ENCODE peak calls at places on chromosomes 12 and 14, in four cellular contexts. E is A549; H is ovary; J is CD4-positive, alpha-beta T cell. A is an unnamed sample.

GRCh38 chr12:51823875-51824565 is 24.5 kb downstream of the FIGNL2 start:
- DNase-seq in J (no peak), E (peak), H (no peak), A (peak)

GRCh38 chr14:104001003-104001402 is 58.7 kb upstream of the RD3L start:
- DNase-seq in E (no peak), H (no peak), J (no peak), A (no peak)

GRCh38 chr12:39638840-39639239 is 19.2 kb upstream of the ABCD2 start:
- DNase-seq in J (no peak), H (no peak), E (no peak), A (no peak)

GRCh38 chr14:20486700-20487401 is 17.6 kb downstream of the PNP start:
- DNase-seq in J (no peak), E (no peak), H (no peak), A (no peak)

GRCh38 chr12:120783197-120783596 is 57.6 kb downstream of the ACADS start:
- DNase-seq in H (no peak), E (no peak), J (no peak), A (peak)

GRCh38 chr12:119235352-119235751 is 56.6 kb downstream of the HSPB8 start:
- DNase-seq in E (no peak), J (no peak), H (no peak), A (no peak)

GRCh38 chr12:15584366-15585041 is 204.7 kb downstream of the EPS8 start:
- DNase-seq in J (no peak), H (no peak), E (no peak), A (peak)

GRCh38 chr14:63243646-63244045 is 39.4 kb downstream of the RHOJ start:
- DNase-seq in E (no peak), H (no peak), J (no peak), A (no peak)

GRCh38 chr12:114627393-114627792 is 56.6 kb downstream of the TBX3 start:
- DNase-seq in H (no peak), E (no peak), J (no peak), A (no peak)

GRCh38 chr12:4046150-4046845 is 173.1 kb upstream of the PARP11 start:
- DNase-seq in J (no peak), E (no peak), H (no peak), A (no peak)

GRCh38 chr14:99129211-99129696 is 142.7 kb downstream of the BCL11B start:
- DNase-seq in H (no peak), J (no peak), E (no peak), A (no peak)

GRCh38 chr12:1814266-1814665 is 6.1 kb upstream of the LRTM2 start:
- DNase-seq in E (no peak), J (no peak), H (no peak), A (no peak)

GRCh38 chr12:5081016-5081415 is 37.3 kb downstream of the KCNA5 start:
- DNase-seq in J (no peak), E (no peak), H (no peak), A (no peak)

GRCh38 chr14:62796431-62796830 is 248.8 kb downstream of the KCNH5 start:
- DNase-seq in E (no peak), H (no peak), J (no peak), A (no peak)

GRCh38 chr14:79274641-79275366 is 936.5 kb downstream of the DIO2 start:
- DNase-seq in E (no peak), J (no peak), H (no peak), A (no peak)

GRCh38 chr12:53345486-53346195 is 9.5 kb upstream of the SP7 start:
- DNase-seq in E (no peak), H (no peak), J (no peak), A (peak)

GRCh38 chr12:14417717-14418116 is 52.2 kb downstream of the ATF7IP start:
- DNase-seq in H (no peak), J (peak), E (no peak), A (peak)

GRCh38 chr12:122309564-122310121 is 43.3 kb upstream of the VPS33A start:
- DNase-seq in E (no peak), J (no peak), H (no peak), A (no peak)

GRCh38 chr12:76055393-76055792 is 23.8 kb upstream of the PHLDA1 start:
- DNase-seq in E (no peak), J (no peak), H (no peak), A (no peak)

GRCh38 chr14:69937367-69937777 is 58.2 kb downstream of the SMOC1 start:
- DNase-seq in H (no peak), E (no peak), J (no peak), A (no peak)

GRCh38 chr12:84079621-84080020 is 833.0 kb downstream of the SLC6A15 start:
- DNase-seq in J (no peak), E (no peak), H (no peak), A (no peak)

DNA sequence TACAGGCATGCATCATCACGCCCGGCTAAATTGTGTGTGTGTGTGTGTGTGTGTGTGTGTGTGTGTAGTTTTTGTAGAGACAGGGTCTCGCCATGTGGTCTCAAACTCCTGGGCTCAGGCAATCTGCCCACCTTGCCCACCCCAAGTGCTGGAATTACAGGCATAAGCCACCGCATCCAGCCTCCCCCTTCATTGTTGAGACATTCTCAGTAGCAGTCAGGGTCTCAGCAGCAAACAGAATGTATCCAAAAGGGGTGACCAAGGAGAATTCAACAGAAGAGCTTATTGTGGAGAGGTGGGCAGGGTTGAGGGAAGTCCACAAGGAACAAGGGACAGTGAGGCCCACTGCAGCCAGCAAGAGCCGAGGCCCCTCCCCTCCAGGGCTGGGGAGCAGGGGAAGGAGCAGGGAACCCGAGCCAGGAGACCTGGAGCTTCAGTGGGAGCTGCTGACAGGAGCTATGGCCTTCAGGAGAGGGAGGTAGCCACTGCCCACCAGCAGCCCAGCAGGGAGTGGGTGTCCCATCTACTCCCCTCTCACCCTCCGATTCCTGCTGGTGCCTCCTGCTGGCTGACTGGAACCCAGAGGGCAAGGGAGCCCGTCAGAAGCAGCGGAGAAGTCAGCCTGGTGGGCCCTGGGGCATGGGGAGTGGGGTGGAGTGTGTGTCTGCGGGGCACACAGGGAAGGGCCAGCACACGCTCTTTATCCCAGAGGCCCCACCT is 37.1 kb upstream of the PLEKHG6 start:
- DNase-seq in H (no peak), E (no peak), J (no peak), A (no peak)
- TF ChIP-seq CTCF in H (no peak), E (no peak), J (no peak), A (no peak)

GRCh38 chr14:44720707-44721106 is 213.6 kb upstream of the FSCB start:
- DNase-seq in J (no peak), H (no peak), E (no peak), A (no peak)
- TF ChIP-seq CTCF in J (no peak), H (no peak), E (no peak), A (no peak)

GRCh38 chr14:22434030-22434429 is 155.0 kb downstream of the DAD1 start:
- DNase-seq in E (no peak), J (no peak), H (no peak), A (no peak)
- TF ChIP-seq CTCF in E (no peak), J (no peak), H (no peak), A (peak)

DNA sequence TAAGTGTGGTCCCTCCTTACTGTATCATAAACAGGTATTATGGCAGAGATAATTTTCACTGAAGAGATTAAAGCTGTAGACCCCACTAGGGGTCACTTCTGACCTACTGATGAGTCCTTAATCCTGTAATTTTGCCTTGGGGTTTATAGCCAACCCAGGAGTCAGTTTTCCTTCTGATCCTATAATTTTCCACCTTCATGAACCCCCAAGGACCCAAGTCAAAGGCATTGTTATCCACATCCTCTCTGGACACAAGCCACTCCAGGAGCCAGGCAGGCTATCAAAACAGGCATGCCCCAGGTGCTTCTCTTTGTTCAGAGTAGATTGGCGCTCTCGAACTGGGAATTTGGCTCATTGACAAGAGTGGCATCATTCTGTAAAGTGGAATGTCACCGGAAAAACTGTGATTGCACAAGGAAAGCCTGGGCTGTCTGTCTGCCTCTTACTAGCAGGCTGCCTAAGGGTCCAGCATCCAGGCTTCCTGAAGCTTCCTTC is 1523.3 kb upstream of the FLRT2 start:
- DNase-seq in E (no peak), H (no peak), J (no peak), A (no peak)
- TF ChIP-seq CTCF in E (no peak), H (no peak), J (no peak), A (no peak)

GRCh38 chr14:50529288-50530179 is 2.8 kb downstream of the MAP4K5 start:
- DNase-seq in E (no peak), J (no peak), H (no peak), A (no peak)
- TF ChIP-seq CTCF in E (no peak), J (no peak), H (no peak), A (no peak)

DNA sequence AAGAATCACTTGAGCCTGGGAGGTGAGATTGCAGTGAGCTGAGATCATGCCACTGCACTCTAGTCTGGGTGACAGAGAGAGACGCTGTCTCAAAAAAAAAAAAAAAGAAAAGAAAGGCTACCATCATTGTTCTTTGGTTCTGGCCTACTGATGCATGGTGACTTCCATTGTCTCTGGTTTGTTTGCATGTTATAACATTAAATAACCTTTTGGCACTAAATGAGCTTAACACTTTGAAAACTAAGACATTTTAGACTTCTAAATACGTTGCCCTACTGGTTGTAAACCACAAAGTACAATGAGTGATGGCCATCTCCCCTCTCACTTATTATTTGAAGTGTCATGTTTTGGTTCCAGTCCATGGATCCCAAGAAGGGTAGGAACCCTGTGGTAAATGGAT is 152.9 kb upstream of the CPM start:
- DNase-seq in J (no peak), E (no peak), H (no peak), A (no peak)
- TF ChIP-seq CTCF in J (no peak), E (no peak), H (no peak), A (no peak)

GRCh38 chr12:6695313-6696045 is 5.1 kb downstream of the PIANP start:
- DNase-seq in E (no peak), H (no peak), J (no peak), A (no peak)
- TF ChIP-seq CTCF in E (no peak), H (no peak), J (no peak), A (no peak)

DNA sequence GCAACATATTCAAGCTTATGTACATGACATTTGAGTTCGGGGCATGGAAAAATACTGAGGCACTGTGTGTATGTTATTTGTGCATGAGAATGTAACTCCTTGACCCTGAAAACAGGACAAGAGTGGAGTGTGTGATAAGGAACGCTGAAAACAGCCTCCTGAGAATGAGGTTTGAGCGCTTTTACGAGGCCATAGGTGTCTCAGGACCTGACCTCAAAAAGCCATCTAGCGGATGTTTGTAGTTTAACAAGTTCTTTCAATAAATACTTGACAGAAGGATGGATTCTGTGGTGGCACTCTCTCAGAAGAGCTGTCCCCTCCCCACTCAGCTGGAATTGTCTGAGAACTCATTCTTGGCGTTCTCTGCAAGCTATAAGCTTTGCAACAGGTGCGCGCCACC is 350.5 kb upstream of the TMTC1 start:
- DNase-seq in H (no peak), E (peak), J (no peak), A (no peak)
- TF ChIP-seq CTCF in H (no peak), E (no peak), J (no peak), A (no peak)

A was measured in fibroblast of the aortic adventitia.